ENCODE peak calls at places on chromosomes 7 and 10, in six cellular contexts. U is GM23248, B is skeletal muscle cell, W is aorta, V is right atrium auricular region, F is adrenal gland. K is an unnamed sample.

GRCh38 chr10:1233031-1233430 is 176.8 kb downstream of the WDR37 start:
- DNase-seq in U (no peak), B (no peak), W (no peak), V (no peak), F (no peak), K (no peak)

GRCh38 chr7:5689118-5689517 is 92.3 kb downstream of the RNF216 start:
- DNase-seq in U (peak; percentile 74), B (no peak), W (no peak), V (no peak), F (no peak), K (no peak)

GRCh38 chr7:49631071-49631826 is 142.2 kb upstream of the VWC2 start:
- DNase-seq in U (no peak), B (no peak), W (no peak), V (no peak), F (no peak), K (no peak)

GRCh38 chr10:128314691-128315090 is 188.5 kb upstream of the MKI67 start:
- DNase-seq in U (no peak), B (no peak), W (no peak), V (no peak), F (no peak), K (no peak)

GRCh38 chr10:49272251-49273081 is 26.5 kb upstream of the C10orf71 start:
- DNase-seq in U (peak; percentile 87), B (peak; percentile 41), W (peak; percentile 79), V (peak; percentile 58), F (no peak), K (no peak)

GRCh38 chr10:28698075-28698474 is 20.8 kb downstream of the BAMBI start:
- DNase-seq in U (no peak), B (no peak), W (no peak), V (no peak), F (no peak), K (no peak)

GRCh38 chr7:37705976-37706375 is 22.4 kb downstream of the GPR141 start:
- DNase-seq in U (no peak), B (no peak), W (no peak), V (no peak), F (no peak), K (no peak)

GRCh38 chr7:157313645-157314044 is 23.2 kb upstream of the DNAJB6 start:
- DNase-seq in U (no peak), B (no peak), W (no peak), V (no peak), F (no peak), K (no peak)

GRCh38 chr7:28239823-28240204 is 59.2 kb upstream of the JAZF1 start:
- DNase-seq in U (no peak), B (no peak), W (no peak), V (no peak), F (no peak), K (no peak)

GRCh38 chr10:45491061-45491460 is 117.0 kb downstream of the ALOX5 start:
- DNase-seq in U (no peak), B (no peak), W (no peak), V (no peak), F (no peak), K (no peak)

GRCh38 chr7:2689343-2689847 is 1.4 kb downstream of the AMZ1 start:
- DNase-seq in U (no peak), B (no peak), W (no peak), V (no peak), F (no peak), K (no peak)

GRCh38 chr10:10831085-10831484 is 186.6 kb upstream of the CELF2 start:
- DNase-seq in U (peak; percentile 98), B (peak; percentile 89), W (peak; percentile 82), V (peak; percentile 94), F (no peak), K (no peak)

GRCh38 chr10:93827035-93827804 is 66.6 kb upstream of the SLC35G1 start:
- DNase-seq in U (no peak), B (no peak), W (no peak), V (no peak), F (no peak), K (no peak)

GRCh38 chr7:39132306-39132705 is 154.6 kb downstream of the POU6F2 start:
- DNase-seq in U (no peak), B (no peak), W (no peak), V (no peak), F (no peak), K (no peak)

GRCh38 chr10:122459586-122460273 is 1.6 kb upstream of the HTRA1 start:
- DNase-seq in U (peak; percentile 35), B (no peak), W (no peak), V (no peak), F (no peak), K (no peak)

GRCh38 chr10:7503190-7503589 is 92.4 kb upstream of the SFMBT2 start:
- DNase-seq in U (no peak), B (no peak), W (no peak), V (no peak), F (no peak), K (no peak)

GRCh38 chr7:123635551-123636359 is 19.9 kb upstream of the LMOD2 start:
- DNase-seq in U (peak; percentile 75), B (peak; percentile 26), W (no peak), V (no peak), F (no peak), K (no peak)

GRCh38 chr7:106294334-106294733 is 9.6 kb upstream of the NAMPT start:
- DNase-seq in U (no peak), B (no peak), W (no peak), V (no peak), F (no peak), K (no peak)

GRCh38 chr7:151705744-151706567 is 171.0 kb downstream of the PRKAG2 start:
- DNase-seq in U (peak; percentile 64), B (no peak), W (no peak), V (no peak), F (peak; percentile 52), K (no peak)

GRCh38 chr10:20874261-20874660 is 22.9 kb downstream of the NEBL start:
- DNase-seq in U (no peak), B (no peak), W (no peak), V (no peak), F (no peak), K (no peak)

GRCh38 chr7:7596156-7596555 is 29.5 kb downstream of the MIOS start:
- DNase-seq in U (no peak), B (no peak), W (no peak), V (no peak), F (no peak), K (no peak)

GRCh38 chr10:66180651-66181318 is 745.1 kb upstream of the LRRTM3 start:
- DNase-seq in U (peak; percentile 64), B (peak; percentile 10), W (no peak), V (no peak), F (peak; percentile 27), K (no peak)

GRCh38 chr7:7895004-7895650 is 73.5 kb upstream of the GLCCI1 start:
- DNase-seq in U (no peak), B (no peak), W (no peak), V (no peak), F (no peak), K (no peak)

GRCh38 chr7:40827217-40828085 is 692.6 kb downstream of the SUGCT start:
- DNase-seq in U (peak; percentile 58), B (peak; percentile 89), W (no peak), V (no peak), F (no peak), K (no peak)

GRCh38 chr10:91520657-91521056 is 110.5 kb downstream of the HECTD2 start:
- DNase-seq in U (peak; percentile 36), B (no peak), W (peak; percentile 65), V (no peak), F (peak; percentile 87), K (no peak)

GRCh38 chr7:136009488-136010079 is 32.4 kb upstream of the MTPN start:
- DNase-seq in U (peak; percentile 74), B (no peak), W (no peak), V (no peak), F (no peak), K (no peak)

GRCh38 chr10:132095403-132096113 is 29.8 kb downstream of the JAKMIP3 start:
- DNase-seq in U (no peak), B (no peak), W (no peak), V (peak; percentile 36), F (no peak), K (no peak)

GRCh38 chr10:37684765-37685164 is 172.6 kb downstream of the ZNF248 start:
- DNase-seq in U (no peak), B (no peak), W (no peak), V (no peak), F (no peak), K (no peak)

GRCh38 chr10:77746313-77746712 is 108.7 kb upstream of the KCNMA1 start:
- DNase-seq in U (peak; percentile 91), B (peak; percentile 41), W (peak; percentile 60), V (no peak), F (no peak), K (no peak)

GRCh38 chr7:151762501-151763245 is 114.2 kb downstream of the PRKAG2 start:
- DNase-seq in U (no peak), B (no peak), W (no peak), V (no peak), F (no peak), K (no peak)

GRCh38 chr10:127198721-127199120 is 2.3 kb upstream of the INSYN2A start:
- DNase-seq in U (no peak), B (no peak), W (no peak), V (no peak), F (no peak), K (no peak)

GRCh38 chr7:128697301-128697905 is 25.3 kb downstream of the GARIN1A start:
- DNase-seq in U (peak; percentile 97), B (peak; percentile 14), W (peak; percentile 65), V (peak; percentile 62), F (no peak), K (peak; percentile 17)
- H3K4me3 ChIP-seq in U (peak overlapping the region; percentile 77), B (peak overlapping the region; percentile 55), W (no peak overlapping the region), V (peak overlapping the region; percentile 44), F (no peak overlapping the region), K (peak overlapping the region; percentile 48)

GRCh38 chr7:101362334-101363195 is at the start of gene COL26A1:
- DNase-seq in U (peak; percentile 61), B (no peak), W (peak; percentile 50), V (no peak), F (peak; percentile 38), K (no peak)
- H3K4me3 ChIP-seq in U (peak within 1 kb of the TSS; percentile 59), B (peak within 1 kb of the TSS; percentile 44), W (no peak within 1 kb of the TSS), V (peak within 1 kb of the TSS; percentile 62), F (no peak within 1 kb of the TSS), K (peak within 1 kb of the TSS; percentile 51)

GRCh38 chr10:50392426-50392825 is 141.1 kb upstream of the ASAH2 start:
- DNase-seq in U (no peak), B (no peak), W (no peak), V (no peak), F (no peak), K (no peak)
- H3K4me3 ChIP-seq in U (no peak overlapping the region), B (no peak overlapping the region), W (no peak overlapping the region), V (no peak overlapping the region), F (no peak overlapping the region), K (no peak overlapping the region)

DNA sequence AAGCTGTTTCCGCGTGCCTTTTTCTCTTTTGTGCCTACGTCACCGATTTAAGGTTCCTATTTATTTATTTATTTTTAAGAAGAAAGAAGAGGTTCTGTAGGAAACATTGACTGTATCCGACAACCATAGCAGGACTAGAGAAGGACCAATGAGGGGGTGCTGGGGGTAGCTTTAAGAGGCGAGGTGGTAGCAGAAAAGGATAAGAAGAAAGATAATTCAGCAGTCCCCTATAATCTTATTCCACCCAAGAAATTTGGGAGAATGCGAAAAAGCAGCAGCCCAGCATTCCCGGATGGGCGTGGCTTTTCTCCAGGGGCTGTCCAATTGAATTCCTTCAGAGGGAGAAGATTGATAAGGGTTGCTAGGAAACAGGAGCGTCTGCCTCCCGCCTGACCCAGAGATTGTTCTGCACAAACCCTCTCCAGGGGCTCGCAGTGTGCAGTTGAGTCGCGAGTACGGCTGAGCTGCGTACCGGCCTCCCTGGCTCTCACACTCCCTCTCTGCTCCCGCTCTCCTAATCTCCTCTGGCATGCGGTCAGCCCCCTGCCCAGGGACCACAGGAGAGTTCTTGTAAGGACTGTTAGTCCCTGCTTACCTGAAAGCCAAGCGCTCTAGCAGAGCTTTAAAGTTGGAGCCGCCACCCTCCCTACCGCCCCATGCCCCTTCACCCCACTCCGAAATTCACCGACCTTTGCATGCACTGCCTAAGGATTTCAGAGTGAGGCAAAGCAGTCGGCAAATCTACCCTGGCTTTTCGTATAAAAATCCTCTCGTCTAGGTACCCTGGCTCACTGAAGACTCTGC is at the start of gene GRM3:
- DNase-seq in U (peak; percentile 5), B (no peak), W (no peak), V (no peak), F (peak; percentile 64), K (no peak)
- H3K4me3 ChIP-seq in U (peak within 1 kb of the TSS; percentile 27), B (no peak within 1 kb of the TSS), W (peak within 1 kb of the TSS; percentile 22), V (peak within 1 kb of the TSS; percentile 39), F (no peak within 1 kb of the TSS), K (peak within 1 kb of the TSS; percentile 54)